ENCODE peak calls at places on chromosomes 2 and 18, in ten cellular contexts. O, D, J, C, F, A, E, T, L and B are unnamed samples.
A peak's percentile ranks its signal among the peaks of the same experiment; 100 is the strongest.

GRCh38 chr2:288002-288742 is at the start of gene ALKAL2:
- DNase-seq in O (peak; percentile 73), D (no peak), J (peak; percentile 25), C (no peak), F (peak; percentile 29), A (no peak), E (no peak), T (no peak), L (no peak), B (no peak)

GRCh38 chr2:106845716-106846115 is 40.3 kb downstream of the ST6GAL2 start:
- DNase-seq in O (no peak), D (no peak), J (no peak), C (no peak), F (no peak), A (no peak), E (no peak), T (no peak), L (no peak), B (no peak)

GRCh38 chr2:64604929-64605550 is 48.7 kb downstream of the SERTAD2 start:
- DNase-seq in O (no peak), D (peak; percentile 40), J (peak; percentile 83), C (peak; percentile 50), F (peak; percentile 19), A (no peak), E (peak; percentile 70), T (no peak), L (no peak), B (no peak)

GRCh38 chr2:66428986-66429612 is 5.8 kb upstream of the MEIS1 start:
- DNase-seq in O (no peak), D (no peak), J (peak; percentile 55), C (peak; percentile 41), F (peak; percentile 78), A (peak; percentile 50), E (peak; percentile 81), T (peak; percentile 80), L (no peak), B (no peak)

GRCh38 chr18:362914-363295 is 95.1 kb upstream of the THOC1 start:
- DNase-seq in O (no peak), D (no peak), J (peak; percentile 76), C (no peak), F (peak; percentile 48), A (no peak), E (no peak), T (peak; percentile 41), L (peak; percentile 77), B (no peak)

GRCh38 chr2:240644859-240645301 is 19.6 kb downstream of the GPR35 start:
- DNase-seq in O (peak; percentile 44), D (no peak), J (no peak), C (no peak), F (no peak), A (no peak), E (no peak), T (no peak), L (no peak), B (no peak)

GRCh38 chr2:238634701-238635402 is 208.1 kb downstream of the ASB1 start:
- DNase-seq in O (no peak), D (peak; percentile 58), J (no peak), C (no peak), F (no peak), A (no peak), E (no peak), T (no peak), L (no peak), B (no peak)

GRCh38 chr2:84807063-84807485 is 73.8 kb downstream of the TRABD2A start:
- DNase-seq in O (no peak), D (no peak), J (peak; percentile 99), C (peak; percentile 74), F (peak; percentile 98), A (no peak), E (peak; percentile 97), T (peak; percentile 99), L (peak; percentile 99), B (no peak)

GRCh38 chr2:124540805-124541204 is 515.7 kb downstream of the CNTNAP5 start:
- DNase-seq in O (no peak), D (no peak), J (no peak), C (no peak), F (no peak), A (no peak), E (no peak), T (no peak), L (no peak), B (no peak)

GRCh38 chr18:13558132-13558531 is 168.2 kb downstream of the FAM210A start:
- DNase-seq in O (no peak), D (peak; percentile 65), J (peak; percentile 29), C (peak; percentile 29), F (peak; percentile 50), A (peak; percentile 82), E (peak; percentile 46), T (peak; percentile 63), L (no peak), B (no peak)

GRCh38 chr2:195561205-195562032 is 95.6 kb upstream of the SLC39A10 start:
- DNase-seq in O (no peak), D (no peak), J (peak; percentile 97), C (peak; percentile 92), F (peak; percentile 85), A (peak; percentile 79), E (peak; percentile 83), T (peak; percentile 93), L (no peak), B (peak; percentile 70)

GRCh38 chr2:209382775-209383174 is 41.1 kb upstream of the MAP2 start:
- DNase-seq in O (no peak), D (no peak), J (no peak), C (peak; percentile 34), F (no peak), A (no peak), E (no peak), T (no peak), L (no peak), B (no peak)
- TF ChIP-seq CTCF in O (no peak), D (no peak), J (no peak), C (no peak), F (no peak), A (no peak), E (no peak), T (no peak), L (no peak), B (no peak)

GRCh38 chr18:9810216-9810804 is 75.5 kb upstream of the TXNDC2 start:
- DNase-seq in O (no peak), D (no peak), J (peak; percentile 58), C (no peak), F (no peak), A (no peak), E (no peak), T (peak; percentile 54), L (no peak), B (no peak)

GRCh38 chr18:9806905-9807304 is 78.9 kb upstream of the TXNDC2 start:
- DNase-seq in O (no peak), D (no peak), J (no peak), C (no peak), F (no peak), A (no peak), E (no peak), T (no peak), L (no peak), B (no peak)

GRCh38 chr18:9809686-9810085 is 76.1 kb upstream of the TXNDC2 start:
- DNase-seq in O (no peak), D (no peak), J (no peak), C (no peak), F (no peak), A (no peak), E (no peak), T (no peak), L (no peak), B (no peak)

GRCh38 chr18:9808530-9809241 is 77.1 kb upstream of the TXNDC2 start:
- DNase-seq in O (no peak), D (no peak), J (peak; percentile 57), C (peak; percentile 36), F (peak; percentile 46), A (no peak), E (no peak), T (no peak), L (no peak), B (no peak)

GRCh38 chr18:9808190-9808529 is 77.6 kb upstream of the TXNDC2 start:
- DNase-seq in O (no peak), D (no peak), J (no peak), C (no peak), F (no peak), A (no peak), E (no peak), T (no peak), L (no peak), B (no peak)
- H3K4me3 ChIP-seq in O (no peak overlapping the region), D (no peak overlapping the region), J (no peak overlapping the region), C (no peak overlapping the region), F (no peak overlapping the region), A (no peak overlapping the region), E (no peak overlapping the region), T (no peak overlapping the region), L (no peak overlapping the region), B (no peak overlapping the region)

DNA sequence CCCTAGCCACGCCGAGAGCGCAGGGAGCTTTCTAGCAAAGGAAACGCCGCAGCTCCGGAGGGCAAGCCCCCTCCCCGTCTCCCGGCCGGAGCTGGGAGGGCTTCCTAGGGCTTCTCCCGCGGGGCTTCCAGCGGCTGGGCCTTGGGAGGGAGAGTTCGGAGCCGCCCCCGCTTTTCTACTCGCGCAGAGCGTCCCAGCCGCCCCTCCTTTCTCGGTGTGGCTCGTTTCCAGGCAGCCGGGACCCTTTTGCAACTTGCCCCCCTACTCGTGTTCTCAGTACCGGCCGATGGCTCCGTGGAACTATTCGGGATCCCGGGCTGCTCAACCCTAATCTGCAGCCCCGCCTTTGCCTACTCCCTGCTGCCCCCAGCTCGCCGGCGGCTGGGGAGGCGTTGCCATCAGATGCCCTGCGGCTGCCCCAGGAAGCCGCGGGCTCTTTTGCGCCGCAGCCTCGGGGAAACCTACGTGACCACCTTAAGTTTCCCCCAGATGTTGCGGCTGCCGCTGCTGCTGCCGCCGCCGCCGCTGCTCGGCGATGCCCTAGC is 1.5 kb upstream of the NR4A2 start:
- DNase-seq in O (peak; percentile 95), D (no peak), J (peak; percentile 61), C (no peak), F (no peak), A (peak; percentile 87), E (peak; percentile 66), T (peak; percentile 51), L (no peak), B (peak; percentile 96)
- TF ChIP-seq CTCF in O (no peak), D (peak; percentile 17), J (no peak), C (no peak), F (no peak), A (no peak), E (no peak), T (no peak), L (no peak), B (no peak)

DNA sequence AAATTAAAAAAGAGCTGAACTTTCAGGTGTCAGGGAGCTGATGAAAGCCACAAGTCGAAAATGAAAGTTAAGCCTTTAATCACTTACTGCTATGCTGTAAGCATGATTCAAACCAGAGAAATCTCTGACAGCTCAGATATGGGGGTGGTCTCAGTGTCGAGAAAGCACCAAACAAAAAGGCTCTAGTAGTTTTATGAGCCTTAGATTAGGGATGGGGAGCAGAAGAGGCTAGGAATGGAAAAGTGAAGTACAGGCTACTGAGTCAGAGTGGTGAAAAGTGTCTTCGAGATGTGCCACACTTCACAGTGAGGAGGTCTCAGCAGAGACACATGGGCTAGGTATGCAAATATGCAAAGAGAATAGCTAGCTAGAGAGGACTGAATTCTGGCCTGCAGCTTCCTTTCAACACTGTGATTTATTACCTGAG is 482.2 kb downstream of the SPAG16 start:
- DNase-seq in O (no peak), D (no peak), J (peak; percentile 8), C (peak; percentile 0), F (no peak), A (peak; percentile 72), E (no peak), T (no peak), L (no peak), B (no peak)
- H3K4me3 ChIP-seq in O (no peak overlapping the region), D (no peak overlapping the region), J (no peak overlapping the region), C (no peak overlapping the region), F (no peak overlapping the region), A (peak overlapping the region; percentile 31), E (no peak overlapping the region), T (no peak overlapping the region), L (no peak overlapping the region), B (no peak overlapping the region)

GRCh38 chr18:62324917-62325805 is at the start of gene TNFRSF11A:
- DNase-seq in O (peak; percentile 85), D (no peak), J (no peak), C (peak; percentile 58), F (no peak), A (peak; percentile 66), E (peak; percentile 8), T (no peak), L (no peak), B (peak; percentile 87)
- TF ChIP-seq CTCF in O (peak; percentile 17), D (no peak), J (no peak), C (peak; percentile 7), F (peak; percentile 18), A (peak; percentile 61), E (no peak), T (peak; percentile 4), L (peak; percentile 27), B (no peak)